ENCODE peak calls at places on chromosomes 2 and 18, in four cellular contexts. One of them, this sample, is unnamed.

GRCh38 chr2:237455764-237456163 is 31.3 kb upstream of the MLPH start:
- DNase-seq in upper lobe of left lung: no peak
- DNase-seq in kidney epithelial cell: no peak
- DNase-seq in right atrium auricular region: no peak
- DNase-seq in this sample: no peak

GRCh38 chr2:102872388-102872787 is 110.6 kb downstream of the TMEM182 start:
- DNase-seq in upper lobe of left lung: no peak
- DNase-seq in kidney epithelial cell: no peak
- DNase-seq in right atrium auricular region: no peak
- DNase-seq in this sample: no peak

GRCh38 chr2:8115966-8116365 is 565.9 kb upstream of the ID2 start:
- DNase-seq in upper lobe of left lung: no peak
- DNase-seq in kidney epithelial cell: no peak
- DNase-seq in right atrium auricular region: no peak
- DNase-seq in this sample: no peak

GRCh38 chr2:23351388-23352141 is 33.4 kb upstream of the KLHL29 start:
- DNase-seq in upper lobe of left lung: peak
- DNase-seq in kidney epithelial cell: peak
- DNase-seq in right atrium auricular region: peak
- DNase-seq in this sample: peak

GRCh38 chr2:233410191-233410760 is 56.0 kb downstream of the DGKD start:
- DNase-seq in upper lobe of left lung: no peak
- DNase-seq in kidney epithelial cell: no peak
- DNase-seq in right atrium auricular region: no peak
- DNase-seq in this sample: no peak

GRCh38 chr2:190794466-190795184 is 86.0 kb upstream of the GLS start:
- DNase-seq in upper lobe of left lung: no peak
- DNase-seq in kidney epithelial cell: no peak
- DNase-seq in right atrium auricular region: no peak
- DNase-seq in this sample: no peak

GRCh38 chr18:2396162-2396505 is 175.2 kb downstream of the METTL4 start:
- DNase-seq in upper lobe of left lung: no peak
- DNase-seq in kidney epithelial cell: no peak
- DNase-seq in right atrium auricular region: no peak
- DNase-seq in this sample: no peak

GRCh38 chr18:48321121-48321520 is 88.1 kb downstream of the ZBTB7C start:
- DNase-seq in upper lobe of left lung: no peak
- DNase-seq in kidney epithelial cell: no peak
- DNase-seq in right atrium auricular region: no peak
- DNase-seq in this sample: no peak

GRCh38 chr2:207254526-207255464 is 89.0 kb upstream of the KLF7 start:
- DNase-seq in upper lobe of left lung: no peak
- DNase-seq in kidney epithelial cell: no peak
- DNase-seq in right atrium auricular region: no peak
- DNase-seq in this sample: peak

GRCh38 chr2:192123847-192124246 is 70.9 kb downstream of the TMEFF2 start:
- DNase-seq in upper lobe of left lung: no peak
- DNase-seq in kidney epithelial cell: no peak
- DNase-seq in right atrium auricular region: no peak
- DNase-seq in this sample: no peak

GRCh38 chr18:33817096-33817495 is 239.1 kb downstream of the ASXL3 start:
- DNase-seq in upper lobe of left lung: no peak
- DNase-seq in kidney epithelial cell: peak
- DNase-seq in right atrium auricular region: no peak
- DNase-seq in this sample: peak

GRCh38 chr18:59357928-59358327 is 1.1 kb downstream of the LMAN1 start:
- DNase-seq in upper lobe of left lung: no peak
- DNase-seq in kidney epithelial cell: peak
- DNase-seq in right atrium auricular region: no peak
- DNase-seq in this sample: peak

GRCh38 chr2:23599691-23600090 is 214.7 kb downstream of the KLHL29 start:
- DNase-seq in upper lobe of left lung: no peak
- DNase-seq in kidney epithelial cell: no peak
- DNase-seq in right atrium auricular region: no peak
- DNase-seq in this sample: no peak

GRCh38 chr2:83115606-83116005 is 1343.5 kb downstream of the SUCLG1 start:
- DNase-seq in upper lobe of left lung: no peak
- DNase-seq in kidney epithelial cell: no peak
- DNase-seq in right atrium auricular region: no peak
- DNase-seq in this sample: no peak

DNA sequence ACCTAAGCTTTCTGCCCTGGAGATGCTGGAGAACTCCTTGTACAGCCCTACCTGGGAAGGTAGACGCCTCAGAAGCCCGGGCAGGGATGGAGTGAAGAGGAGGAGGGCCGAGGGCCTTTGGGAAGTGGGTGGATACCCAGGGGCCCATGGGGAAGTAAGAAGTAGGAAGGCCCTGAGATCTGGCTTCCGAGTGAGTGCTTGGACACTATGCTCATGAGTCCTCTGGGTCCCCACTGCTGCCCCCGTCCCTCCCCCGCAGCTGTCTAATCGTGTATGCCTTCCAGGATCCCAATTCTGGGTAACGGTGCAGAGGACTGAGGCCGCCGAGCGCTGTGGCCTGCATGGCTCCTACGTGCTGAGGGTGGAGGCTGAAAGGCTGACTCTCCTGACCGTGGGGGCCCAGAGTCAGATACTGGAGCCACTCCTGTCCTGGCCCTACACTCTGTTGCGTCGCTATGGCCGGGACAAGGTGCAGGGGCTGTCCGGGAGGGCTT is 1.1 kb downstream of the DOK1 start:
- DNase-seq in upper lobe of left lung: peak
- DNase-seq in kidney epithelial cell: no peak
- DNase-seq in right atrium auricular region: no peak
- DNase-seq in this sample: no peak
- H3K4me3 ChIP-seq in upper lobe of left lung: peak
- H3K4me3 ChIP-seq in kidney epithelial cell: peak
- H3K4me3 ChIP-seq in right atrium auricular region: peak
- H3K4me3 ChIP-seq in this sample: peak

DNA sequence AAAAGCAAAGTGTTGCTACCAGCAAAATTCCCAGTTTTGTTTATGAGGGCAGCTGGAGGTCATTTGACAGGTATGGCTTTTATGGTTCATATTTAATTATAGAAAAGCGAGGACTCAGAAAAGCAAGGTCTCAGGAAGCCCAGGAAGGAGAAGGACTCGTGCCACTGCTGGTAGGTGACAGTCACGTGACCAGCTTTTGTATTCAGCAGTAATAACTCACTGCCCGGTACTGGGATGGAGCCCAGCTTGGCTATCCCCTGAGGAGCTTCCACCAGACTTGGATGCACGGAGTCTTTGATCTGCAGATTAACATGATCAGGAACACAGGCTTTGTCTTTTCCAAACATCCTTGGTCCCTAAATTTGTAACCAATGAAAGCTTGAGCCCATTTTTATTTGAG is 251.9 kb upstream of the HNRNPA3 start:
- DNase-seq in upper lobe of left lung: no peak
- DNase-seq in kidney epithelial cell: no peak
- DNase-seq in right atrium auricular region: no peak
- DNase-seq in this sample: no peak
- TF ChIP-seq CTCF in upper lobe of left lung: no peak
- TF ChIP-seq CTCF in kidney epithelial cell: no peak
- TF ChIP-seq CTCF in right atrium auricular region: no peak
- TF ChIP-seq CTCF in this sample: no peak

DNA sequence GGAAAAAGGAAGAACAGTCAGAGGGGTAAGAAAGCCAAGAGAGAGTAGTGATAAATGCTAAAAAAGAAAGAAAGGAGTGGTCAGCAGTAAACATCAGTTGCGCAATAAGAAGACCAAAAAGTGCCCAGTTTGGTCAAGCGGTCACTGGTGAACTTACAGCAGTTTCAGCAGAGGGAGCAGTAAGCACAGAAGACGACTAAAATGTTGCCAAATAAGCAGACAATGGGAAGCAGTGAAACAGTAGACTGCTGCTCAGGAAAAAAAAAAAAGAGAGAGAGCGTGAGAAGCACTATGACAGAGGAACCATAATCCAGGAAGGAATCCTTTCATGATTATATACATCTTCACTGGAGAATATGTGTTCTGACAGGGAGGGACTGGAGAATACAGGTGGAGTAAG is 45.8 kb downstream of the DNAJC10 start:
- DNase-seq in upper lobe of left lung: no peak
- DNase-seq in kidney epithelial cell: no peak
- DNase-seq in right atrium auricular region: no peak
- DNase-seq in this sample: peak
- H3K4me3 ChIP-seq in upper lobe of left lung: no peak
- H3K4me3 ChIP-seq in kidney epithelial cell: no peak
- H3K4me3 ChIP-seq in right atrium auricular region: no peak
- H3K4me3 ChIP-seq in this sample: no peak

GRCh38 chr2:105443610-105444598 is 45.1 kb upstream of the FHL2 start:
- DNase-seq in upper lobe of left lung: no peak
- DNase-seq in kidney epithelial cell: no peak
- DNase-seq in right atrium auricular region: peak
- DNase-seq in this sample: peak
- TF ChIP-seq CTCF in upper lobe of left lung: no peak
- TF ChIP-seq CTCF in kidney epithelial cell: no peak
- TF ChIP-seq CTCF in right atrium auricular region: no peak
- TF ChIP-seq CTCF in this sample: no peak

GRCh38 chr2:80303006-80303741 is 1.4 kb downstream of the LRRTM1 start:
- DNase-seq in upper lobe of left lung: peak
- DNase-seq in kidney epithelial cell: no peak
- DNase-seq in right atrium auricular region: no peak
- DNase-seq in this sample: no peak
- H3K4me3 ChIP-seq in upper lobe of left lung: no peak
- H3K4me3 ChIP-seq in kidney epithelial cell: peak
- H3K4me3 ChIP-seq in right atrium auricular region: peak
- H3K4me3 ChIP-seq in this sample: no peak